ENCODE peak calls at places on chromosome X, in four cellular contexts. S, Q, B and T are unnamed samples.

GRCh38 chrX:80578518-80579105 is 158.4 kb downstream of the TENT5D start:
- DNase-seq in S (no peak), Q (peak), B (no peak), T (peak)

GRCh38 chrX:17372052-17372451 is 2.9 kb upstream of the NHS start:
- DNase-seq in S (no peak), Q (no peak), B (no peak), T (no peak)

GRCh38 chrX:40040686-40041461 is 56.9 kb downstream of the BCOR start:
- DNase-seq in S (no peak), Q (no peak), B (peak), T (no peak)

GRCh38 chrX:149568701-149569296 is 18.5 kb downstream of the MAGEA9B start:
- DNase-seq in S (no peak), Q (no peak), B (no peak), T (no peak)

GRCh38 chrX:106168107-106168506 is at the start of gene PWWP3B:
- DNase-seq in S (no peak), Q (peak), B (no peak), T (peak)

GRCh38 chrX:97065973-97066372 is 182.3 kb downstream of the RPA4 start:
- DNase-seq in S (no peak), Q (peak), B (no peak), T (peak)

GRCh38 chrX:102339312-102340298 is 92.6 kb downstream of the NXF2 start:
- DNase-seq in S (peak), Q (no peak), B (peak), T (no peak)

GRCh38 chrX:50941638-50942037 is 31.1 kb downstream of the BMP15 start:
- DNase-seq in S (peak), Q (no peak), B (no peak), T (no peak)

GRCh38 chrX:155857561-155857960 is 23.6 kb upstream of the VAMP7 start:
- DNase-seq in S (no peak), Q (peak), B (no peak), T (peak)

GRCh38 chrX:21438792-21439191 is 64.6 kb downstream of the CNKSR2 start:
- DNase-seq in S (no peak), Q (no peak), B (peak), T (no peak)

GRCh38 chrX:2500681-2501151 is at the start of the genes DHRSX and ZBED1:
- DNase-seq in S (peak), Q (no peak), B (peak), T (peak)

GRCh38 chrX:119870626-119871131 is 854 bp downstream of the RNF113A start:
- DNase-seq in S (no peak), Q (no peak), B (peak), T (peak)

GRCh38 chrX:30283456-30284200 is 25.6 kb downstream of the NR0B1 start:
- DNase-seq in S (no peak), Q (peak), B (no peak), T (peak)

GRCh38 chrX:72258174-72258573 is 18.9 kb downstream of the RPS4X start:
- DNase-seq in S (no peak), Q (peak), B (no peak), T (peak)

GRCh38 chrX:30961805-30962204 is 72.8 kb upstream of the TAB3 start:
- DNase-seq in S (no peak), Q (no peak), B (no peak), T (no peak)

GRCh38 chrX:41382699-41383645 is 49.0 kb downstream of the DDX3X start:
- DNase-seq in S (no peak), Q (peak), B (peak), T (peak)

GRCh38 chrX:39574178-39574577 is 523.6 kb downstream of the BCOR start:
- DNase-seq in S (no peak), Q (no peak), B (no peak), T (no peak)

GRCh38 chrX:118272237-118272636 is 73.7 kb upstream of the WDR44 start:
- DNase-seq in S (no peak), Q (peak), B (no peak), T (peak)